ENCODE peak calls at places on chromosomes 6 and 20, in six cellular contexts. One of them, this sample, is unnamed.

GRCh38 chr6:98846021-98846380 is 11.6 kb downstream of the POU3F2 start:
- DNase-seq in A549: no peak
- DNase-seq in sigmoid colon: no peak
- DNase-seq in SK-N-SH: no peak
- DNase-seq in H1: no peak
- DNase-seq in ovary: no peak
- DNase-seq in this sample: no peak

GRCh38 chr6:133012774-133013173 is 198.4 kb downstream of the RPS12 start:
- DNase-seq in ovary: no peak
- DNase-seq in H1: no peak
- DNase-seq in A549: no peak
- DNase-seq in sigmoid colon: no peak
- DNase-seq in SK-N-SH: no peak
- DNase-seq in this sample: no peak

GRCh38 chr6:107730106-107730505 is 94.0 kb downstream of the SCML4 start:
- DNase-seq in SK-N-SH: no peak
- DNase-seq in A549: no peak
- DNase-seq in H1: no peak
- DNase-seq in ovary: no peak
- DNase-seq in sigmoid colon: no peak
- DNase-seq in this sample: no peak

GRCh38 chr20:38870733-38871559 is 55.3 kb upstream of the FAM83D start:
- DNase-seq in A549: peak; percentile 49
- DNase-seq in sigmoid colon: no peak
- DNase-seq in H1: no peak
- DNase-seq in ovary: no peak
- DNase-seq in SK-N-SH: no peak
- DNase-seq in this sample: no peak

GRCh38 chr6:150964765-150965164 is 99.3 kb downstream of the MTHFD1L start:
- DNase-seq in SK-N-SH: no peak
- DNase-seq in ovary: no peak
- DNase-seq in A549: no peak
- DNase-seq in H1: no peak
- DNase-seq in sigmoid colon: no peak
- DNase-seq in this sample: no peak

GRCh38 chr6:2956930-2957329 is 14.4 kb downstream of the SERPINB6 start:
- DNase-seq in A549: no peak
- DNase-seq in sigmoid colon: no peak
- DNase-seq in ovary: no peak
- DNase-seq in H1: no peak
- DNase-seq in SK-N-SH: no peak
- DNase-seq in this sample: no peak

GRCh38 chr6:78243519-78243918 is 590.7 kb downstream of the MEI4 start:
- DNase-seq in ovary: no peak
- DNase-seq in H1: no peak
- DNase-seq in SK-N-SH: peak; percentile 1
- DNase-seq in A549: no peak
- DNase-seq in sigmoid colon: no peak
- DNase-seq in this sample: no peak

GRCh38 chr20:32155017-32155965 is 45.8 kb downstream of the TM9SF4 start:
- DNase-seq in A549: peak; percentile 10
- DNase-seq in sigmoid colon: peak; percentile 87
- DNase-seq in SK-N-SH: peak; percentile 54
- DNase-seq in H1: peak; percentile 47
- DNase-seq in ovary: peak; percentile 47
- DNase-seq in this sample: peak; percentile 71

GRCh38 chr6:89895273-89895874 is 1.1 kb downstream of the GJA10 start:
- DNase-seq in ovary: no peak
- DNase-seq in sigmoid colon: no peak
- DNase-seq in H1: no peak
- DNase-seq in SK-N-SH: peak; percentile 31
- DNase-seq in A549: no peak
- DNase-seq in this sample: no peak

GRCh38 chr6:158357570-158358216 is 45.4 kb downstream of the TULP4 start:
- DNase-seq in A549: no peak
- DNase-seq in SK-N-SH: no peak
- DNase-seq in ovary: no peak
- DNase-seq in sigmoid colon: no peak
- DNase-seq in H1: no peak
- DNase-seq in this sample: no peak

GRCh38 chr20:43539975-43540672 is 18.7 kb upstream of the SGK2 start:
- DNase-seq in H1: no peak
- DNase-seq in ovary: no peak
- DNase-seq in SK-N-SH: no peak
- DNase-seq in A549: no peak
- DNase-seq in sigmoid colon: no peak
- DNase-seq in this sample: peak; percentile 17

GRCh38 chr6:4603856-4604369 is 172.3 kb upstream of the CDYL start:
- DNase-seq in SK-N-SH: no peak
- DNase-seq in ovary: no peak
- DNase-seq in sigmoid colon: no peak
- DNase-seq in H1: no peak
- DNase-seq in A549: no peak
- DNase-seq in this sample: no peak

GRCh38 chr6:78910611-78911134 is 43.3 kb downstream of the IRAK1BP1 start:
- DNase-seq in ovary: no peak
- DNase-seq in SK-N-SH: peak; percentile 26
- DNase-seq in sigmoid colon: no peak
- DNase-seq in A549: no peak
- DNase-seq in H1: peak; percentile 23
- DNase-seq in this sample: no peak

GRCh38 chr6:107290491-107290890 is 168.9 kb downstream of the PDSS2 start:
- DNase-seq in sigmoid colon: no peak
- DNase-seq in SK-N-SH: no peak
- DNase-seq in ovary: no peak
- DNase-seq in H1: no peak
- DNase-seq in A549: no peak
- DNase-seq in this sample: no peak

GRCh38 chr20:37531856-37532255 is 4.2 kb upstream of the BLCAP start:
- DNase-seq in H1: no peak
- DNase-seq in sigmoid colon: no peak
- DNase-seq in ovary: no peak
- DNase-seq in A549: no peak
- DNase-seq in SK-N-SH: no peak
- DNase-seq in this sample: no peak

GRCh38 chr20:37879003-37879599 is 23.8 kb upstream of the VSTM2L start:
- DNase-seq in H1: no peak
- DNase-seq in SK-N-SH: no peak
- DNase-seq in A549: no peak
- DNase-seq in sigmoid colon: no peak
- DNase-seq in ovary: no peak
- DNase-seq in this sample: no peak

GRCh38 chr20:2108498-2108897 is 6.9 kb downstream of the STK35 start:
- DNase-seq in A549: no peak
- DNase-seq in sigmoid colon: no peak
- DNase-seq in ovary: no peak
- DNase-seq in SK-N-SH: no peak
- DNase-seq in H1: no peak
- DNase-seq in this sample: no peak

GRCh38 chr20:25149986-25150385 is 45.5 kb upstream of the ENTPD6 start:
- DNase-seq in ovary: no peak
- DNase-seq in SK-N-SH: no peak
- DNase-seq in sigmoid colon: no peak
- DNase-seq in H1: no peak
- DNase-seq in A549: no peak
- DNase-seq in this sample: no peak

GRCh38 chr6:149248688-149249369 is 68.7 kb upstream of the TAB2 start:
- DNase-seq in SK-N-SH: no peak
- DNase-seq in H1: no peak
- DNase-seq in A549: no peak
- DNase-seq in sigmoid colon: no peak
- DNase-seq in ovary: no peak
- DNase-seq in this sample: no peak

GRCh38 chr6:5657684-5658429 is 348.9 kb downstream of the NRN1 start:
- DNase-seq in H1: no peak
- DNase-seq in sigmoid colon: no peak
- DNase-seq in SK-N-SH: no peak
- DNase-seq in A549: no peak
- DNase-seq in ovary: no peak
- DNase-seq in this sample: no peak

GRCh38 chr6:29887819-29888581 is 54.3 kb upstream of the HLA-A start:
- DNase-seq in ovary: peak; percentile 86
- DNase-seq in A549: no peak
- DNase-seq in sigmoid colon: peak; percentile 92
- DNase-seq in H1: no peak
- DNase-seq in SK-N-SH: peak; percentile 27
- DNase-seq in this sample: peak; percentile 92

GRCh38 chr6:34205916-34206315 is 30.8 kb upstream of the HMGA1 start:
- DNase-seq in SK-N-SH: no peak
- DNase-seq in H1: no peak
- DNase-seq in sigmoid colon: no peak
- DNase-seq in ovary: no peak
- DNase-seq in A549: no peak
- DNase-seq in this sample: no peak

GRCh38 chr20:13638162-13638495 is 603 bp downstream of the TASP1 start:
- DNase-seq in ovary: no peak
- DNase-seq in H1: no peak
- DNase-seq in SK-N-SH: no peak
- DNase-seq in A549: peak; percentile 33
- DNase-seq in sigmoid colon: no peak
- DNase-seq in this sample: no peak
- TF ChIP-seq EP300 in ovary: no peak
- TF ChIP-seq EP300 in H1: no peak
- TF ChIP-seq EP300 in SK-N-SH: no peak
- TF ChIP-seq EP300 in A549: no peak
- TF ChIP-seq EP300 in sigmoid colon: no peak
- TF ChIP-seq EP300 in this sample: no peak

DNA sequence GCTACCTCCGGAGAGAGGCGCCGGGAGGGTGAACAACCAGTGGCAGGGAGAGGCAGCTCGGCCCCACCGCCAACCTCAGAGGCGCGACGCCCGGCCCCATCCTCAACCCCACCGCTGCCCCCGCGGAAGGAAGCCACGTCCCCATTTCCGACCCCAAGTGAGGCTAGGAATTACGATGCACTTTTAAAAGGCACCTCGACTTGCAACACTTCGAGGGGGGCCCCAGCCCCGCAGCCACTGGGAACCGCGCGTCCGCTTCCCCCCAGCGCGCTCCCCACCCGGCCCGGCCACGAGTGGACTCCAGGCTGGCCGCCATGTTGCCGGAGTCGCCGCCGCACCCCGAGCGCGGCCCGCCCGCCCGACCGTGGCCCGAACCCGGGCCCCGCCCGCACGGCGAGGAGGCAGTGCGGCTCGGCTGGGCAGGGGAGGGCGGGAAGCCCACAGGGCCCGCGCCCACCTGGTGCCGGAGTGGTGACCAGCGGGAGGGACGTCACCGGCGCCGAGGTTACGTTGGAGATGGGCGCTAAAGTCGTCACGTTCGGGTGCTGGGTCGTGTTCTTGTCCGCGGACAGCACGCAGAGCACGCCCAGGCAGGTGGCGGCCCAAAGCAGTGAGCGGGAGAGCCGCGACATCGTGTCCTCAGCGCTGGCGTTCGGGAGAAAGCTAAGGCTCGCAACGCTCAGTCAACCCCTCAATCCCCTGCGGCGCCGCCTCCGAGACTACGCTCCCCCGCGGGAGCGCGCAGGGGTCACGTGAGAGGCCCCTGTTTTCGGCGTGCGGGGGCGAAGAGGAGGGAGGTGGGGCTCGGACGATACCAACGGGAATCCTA is at the start of gene CD164:
- DNase-seq in ovary: peak; percentile 94
- DNase-seq in SK-N-SH: peak; percentile 98
- DNase-seq in sigmoid colon: peak; percentile 97
- DNase-seq in H1: peak; percentile 75
- DNase-seq in A549: peak; percentile 80
- DNase-seq in this sample: peak; percentile 93
- TF ChIP-seq EP300 in ovary: peak; percentile 27
- TF ChIP-seq EP300 in SK-N-SH: no peak
- TF ChIP-seq EP300 in sigmoid colon: no peak
- TF ChIP-seq EP300 in H1: no peak
- TF ChIP-seq EP300 in A549: no peak
- TF ChIP-seq EP300 in this sample: no peak

GRCh38 chr6:125943528-125944433 is 12.8 kb upstream of the HINT3 start:
- DNase-seq in sigmoid colon: no peak
- DNase-seq in ovary: no peak
- DNase-seq in H1: no peak
- DNase-seq in A549: no peak
- DNase-seq in SK-N-SH: no peak
- DNase-seq in this sample: no peak
- TF ChIP-seq EP300 in sigmoid colon: no peak
- TF ChIP-seq EP300 in ovary: no peak
- TF ChIP-seq EP300 in H1: no peak
- TF ChIP-seq EP300 in A549: no peak
- TF ChIP-seq EP300 in SK-N-SH: no peak
- TF ChIP-seq EP300 in this sample: no peak

GRCh38 chr6:105452376-105452775 is 49.5 kb upstream of the PREP start:
- DNase-seq in SK-N-SH: no peak
- DNase-seq in ovary: no peak
- DNase-seq in A549: no peak
- DNase-seq in H1: no peak
- DNase-seq in sigmoid colon: no peak
- DNase-seq in this sample: no peak

GRCh38 chr6:105452924-105453756 is 50.3 kb upstream of the PREP start:
- DNase-seq in SK-N-SH: no peak
- DNase-seq in sigmoid colon: no peak
- DNase-seq in A549: no peak
- DNase-seq in ovary: no peak
- DNase-seq in H1: no peak
- DNase-seq in this sample: peak; percentile 35

GRCh38 chr6:105449756-105450390 is 47.0 kb upstream of the PREP start:
- DNase-seq in H1: no peak
- DNase-seq in sigmoid colon: no peak
- DNase-seq in SK-N-SH: no peak
- DNase-seq in ovary: no peak
- DNase-seq in A549: no peak
- DNase-seq in this sample: no peak

GRCh38 chr6:105458061-105458460 is 55.2 kb upstream of the PREP start:
- DNase-seq in A549: no peak
- DNase-seq in SK-N-SH: no peak
- DNase-seq in ovary: no peak
- DNase-seq in H1: no peak
- DNase-seq in sigmoid colon: no peak
- DNase-seq in this sample: no peak

GRCh38 chr6:105453968-105454367 is 51.1 kb upstream of the PREP start:
- DNase-seq in ovary: no peak
- DNase-seq in H1: no peak
- DNase-seq in sigmoid colon: no peak
- DNase-seq in SK-N-SH: no peak
- DNase-seq in A549: no peak
- DNase-seq in this sample: no peak
- TF ChIP-seq EP300 in ovary: no peak
- TF ChIP-seq EP300 in H1: no peak
- TF ChIP-seq EP300 in sigmoid colon: no peak
- TF ChIP-seq EP300 in SK-N-SH: no peak
- TF ChIP-seq EP300 in A549: no peak
- TF ChIP-seq EP300 in this sample: no peak

DNA sequence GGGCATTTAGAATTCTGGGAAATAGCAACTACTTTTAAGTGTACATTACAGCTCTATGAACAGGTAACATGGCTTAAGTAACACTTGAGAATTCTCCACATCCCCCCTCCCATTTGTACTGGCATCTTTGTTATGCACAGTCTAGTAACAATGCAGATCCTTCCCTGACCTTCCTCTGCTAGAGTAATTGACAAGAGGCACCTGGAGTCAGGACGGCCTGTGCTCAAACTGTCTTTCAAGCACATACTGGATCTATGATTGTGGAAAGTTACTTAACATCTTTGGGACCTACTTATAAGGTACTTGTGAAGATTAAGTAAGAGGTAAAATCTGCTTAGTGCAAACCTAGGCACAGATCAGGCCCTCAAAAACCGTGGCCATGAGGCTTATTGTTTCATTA is 21.9 kb upstream of the GSTA3 start:
- DNase-seq in A549: no peak
- DNase-seq in SK-N-SH: no peak
- DNase-seq in ovary: no peak
- DNase-seq in sigmoid colon: no peak
- DNase-seq in H1: no peak
- DNase-seq in this sample: no peak
- TF ChIP-seq EP300 in A549: no peak
- TF ChIP-seq EP300 in SK-N-SH: no peak
- TF ChIP-seq EP300 in ovary: no peak
- TF ChIP-seq EP300 in sigmoid colon: no peak
- TF ChIP-seq EP300 in H1: no peak
- TF ChIP-seq EP300 in this sample: no peak